ENCODE peak calls at places on chromosomes 16 and 17, in seven cellular contexts. S is M059J; M is HEK293T; E is memory B cell; Y is NCI-H1105; I is Caco-2; W is stimulated activated CD8-positive, alpha-beta memory T cell treated with anti-CD3 and anti-CD28 coated beads, Interleukin-12 subunit alpha, Interleukin-12 subunit beta, amount 100 ng/mL, for 4 hours. G is an unnamed sample.

GRCh38 chr16:49932943-49933342 is 77.0 kb upstream of the ZNF423 start:
- DNase-seq in E (no peak), Y (no peak), M (no peak), S (peak; percentile 50), W (no peak), I (no peak), G (no peak)

GRCh38 chr17:15180121-15180561 is 85.0 kb downstream of the PMP22 start:
- DNase-seq in W (no peak), S (no peak), M (no peak), E (no peak), Y (no peak), I (no peak), G (no peak)

GRCh38 chr17:9024497-9024896 is 3.2 kb downstream of the NTN1 start:
- DNase-seq in W (no peak), Y (no peak), I (no peak), S (no peak), M (no peak), E (no peak), G (no peak)

GRCh38 chr17:15171433-15172047 is 93.6 kb downstream of the PMP22 start:
- DNase-seq in M (peak; percentile 73), Y (peak; percentile 22), S (peak; percentile 55), I (peak; percentile 50), E (no peak), W (no peak), G (peak; percentile 34)

GRCh38 chr17:44901323-44901965 is 2.2 kb upstream of the EFTUD2 start:
- DNase-seq in Y (no peak), S (peak; percentile 95), M (no peak), I (no peak), W (no peak), E (no peak), G (no peak)

GRCh38 chr17:42001729-42002128 is 15.5 kb downstream of the DNAJC7 start:
- DNase-seq in W (no peak), I (no peak), S (no peak), E (no peak), M (no peak), Y (no peak), G (no peak)

GRCh38 chr16:31010539-31010938 is at the start of gene STX1B:
- DNase-seq in Y (peak; percentile 77), I (no peak), W (peak; percentile 29), M (peak; percentile 74), E (no peak), S (no peak), G (peak; percentile 60)

GRCh38 chr16:46649571-46649970 is 28.4 kb upstream of the SHCBP1 start:
- DNase-seq in Y (no peak), S (no peak), E (no peak), W (no peak), M (no peak), I (no peak), G (no peak)

GRCh38 chr16:31875112-31875803 is 1.7 kb downstream of the ZNF267 start:
- DNase-seq in W (no peak), M (no peak), E (no peak), S (peak; percentile 79), Y (no peak), I (no peak), G (no peak)

GRCh38 chr17:75588546-75589016 is 981 bp downstream of the MYO15B start:
- DNase-seq in S (no peak), M (no peak), W (no peak), E (no peak), I (no peak), Y (no peak), G (no peak)

GRCh38 chr17:77501101-77501566 is 360.4 kb downstream of the SEC14L1 start:
- DNase-seq in M (peak; percentile 64), E (no peak), S (no peak), W (no peak), I (no peak), Y (no peak), G (peak; percentile 56)

GRCh38 chr17:1110844-1111598 is 68.8 kb downstream of the ABR start:
- DNase-seq in M (no peak), S (peak; percentile 97), E (no peak), W (peak; percentile 21), Y (no peak), I (no peak), G (no peak)

GRCh38 chr16:66223176-66223780 is 143.2 kb upstream of the CDH5 start:
- DNase-seq in E (no peak), I (no peak), W (no peak), Y (no peak), M (no peak), S (peak; percentile 15), G (no peak)

GRCh38 chr17:78550464-78550863 is 26.7 kb downstream of the DNAH17 start:
- DNase-seq in E (no peak), W (no peak), S (no peak), I (no peak), M (no peak), Y (no peak), G (no peak)

GRCh38 chr17:63702616-63703015 is 2.7 kb upstream of the LIMD2 start:
- DNase-seq in W (no peak), Y (no peak), E (no peak), M (no peak), I (no peak), S (no peak), G (no peak)

GRCh38 chr17:51764387-51764971 is 394.0 kb downstream of the CA10 start:
- DNase-seq in S (peak; percentile 44), I (peak; percentile 72), M (peak; percentile 73), Y (peak; percentile 17), E (no peak), W (no peak), G (peak; percentile 55)

GRCh38 chr16:53291757-53292392 is 142.4 kb upstream of the RBL2 start:
- DNase-seq in I (no peak), S (peak; percentile 12), Y (no peak), W (no peak), M (no peak), E (no peak), G (no peak)

GRCh38 chr17:82690786-82691489 is 7.6 kb downstream of the RAB40B start:
- DNase-seq in I (no peak), W (no peak), M (no peak), S (no peak), E (no peak), Y (no peak), G (no peak)